ENCODE peak calls at places on chromosomes 12 and 14, in eight cellular contexts. R is HepG2; Q is stimulated activated CD4-positive, alpha-beta T cell treated with anti-CD3 and anti-CD28 coated beads, Interleukin-4, amount 100 ng/mL, for 48 hours; D is NCI-H69; A is aorta; P is ecto neural progenitor cell; V is hypothalamus; N is T-helper 1 cell. F is an unnamed sample.

GRCh38 chr12:6199531-6200265 is 502 bp upstream of the CD9 start:
- DNase-seq in R (no peak), Q (no peak), D (peak), A (no peak), P (peak), V (no peak), N (no peak), F (peak)

GRCh38 chr12:3491938-3492867 is 1.2 kb downstream of the PRMT8 start:
- DNase-seq in R (peak), Q (peak), D (peak), A (peak), P (peak), V (no peak), N (peak), F (peak)

GRCh38 chr12:52202361-52203078 is 10.7 kb upstream of the KRT80 start:
- DNase-seq in R (no peak), Q (no peak), D (peak), A (peak), P (no peak), V (no peak), N (no peak), F (peak)

GRCh38 chr14:101582294-101582693 is 21.0 kb downstream of the DIO3 start:
- DNase-seq in R (no peak), Q (no peak), D (no peak), A (peak), P (no peak), V (no peak), N (no peak), F (no peak)

GRCh38 chr12:12323606-12324005 is 26.4 kb downstream of the MANSC1 start:
- DNase-seq in R (no peak), Q (no peak), D (no peak), A (no peak), P (no peak), V (no peak), N (no peak), F (no peak)

GRCh38 chr14:100065942-100066574 is 836 bp downstream of the EVL start:
- DNase-seq in R (no peak), Q (no peak), D (no peak), A (no peak), P (no peak), V (no peak), N (peak), F (no peak)

GRCh38 chr12:4276524-4277204 is 3.1 kb downstream of the CCND2 start:
- DNase-seq in R (peak), Q (peak), D (peak), A (peak), P (peak), V (peak), N (peak), F (peak)

GRCh38 chr12:59737725-59738463 is 142.1 kb downstream of the SLC16A7 start:
- DNase-seq in R (no peak), Q (no peak), D (no peak), A (no peak), P (no peak), V (no peak), N (no peak), F (no peak)

GRCh38 chr14:98819132-98819866 is 452.7 kb downstream of the BCL11B start:
- DNase-seq in R (no peak), Q (no peak), D (peak), A (no peak), P (peak), V (no peak), N (no peak), F (peak)

GRCh38 chr12:128339121-128339520 is 72.2 kb downstream of the TMEM132C start:
- DNase-seq in R (no peak), Q (no peak), D (peak), A (no peak), P (peak), V (no peak), N (no peak), F (no peak)

GRCh38 chr14:68630081-68630571 is 162.7 kb downstream of the ZFP36L1 start:
- DNase-seq in R (no peak), Q (no peak), D (no peak), A (peak), P (peak), V (no peak), N (no peak), F (no peak)

GRCh38 chr12:108519558-108519957 is 4.5 kb downstream of the FICD start:
- DNase-seq in R (no peak), Q (no peak), D (no peak), A (no peak), P (no peak), V (no peak), N (no peak), F (no peak)

GRCh38 chr12:3252416-3252815 is 175.2 kb downstream of the TSPAN9 start:
- DNase-seq in R (no peak), Q (no peak), D (peak), A (peak), P (no peak), V (peak), N (no peak), F (no peak)

GRCh38 chr14:94161087-94161486 is 13.0 kb upstream of the PPP4R4 start:
- DNase-seq in R (no peak), Q (no peak), D (peak), A (no peak), P (no peak), V (no peak), N (no peak), F (no peak)

GRCh38 chr14:98143566-98143965 is 1128.4 kb downstream of the BCL11B start:
- DNase-seq in R (no peak), Q (no peak), D (no peak), A (no peak), P (no peak), V (no peak), N (no peak), F (no peak)

GRCh38 chr12:132201391-132202120 is 57.3 kb downstream of the NOC4L start:
- DNase-seq in R (no peak), Q (no peak), D (no peak), A (no peak), P (no peak), V (no peak), N (no peak), F (no peak)

GRCh38 chr12:120119395-120119973 is 2.9 kb upstream of the RAB35 start:
- DNase-seq in R (peak), Q (no peak), D (no peak), A (no peak), P (no peak), V (no peak), N (no peak), F (no peak)

GRCh38 chr12:121009744-121010143 is 6.5 kb downstream of the C12orf43 start:
- DNase-seq in R (peak), Q (no peak), D (peak), A (no peak), P (no peak), V (no peak), N (no peak), F (peak)

GRCh38 chr14:77276295-77276935 is 5.4 kb upstream of the NGB start:
- DNase-seq in R (no peak), Q (no peak), D (no peak), A (peak), P (no peak), V (no peak), N (no peak), F (no peak)

GRCh38 chr12:101908395-101908794 is 31.0 kb downstream of the DRAM1 start:
- DNase-seq in R (no peak), Q (no peak), D (no peak), A (no peak), P (no peak), V (no peak), N (no peak), F (no peak)